ENCODE peak calls at places on chromosome 5, in six cellular contexts. O is HAP-1, D is HCT116, H is mesendoderm, X is suprapubic skin, M is body of pancreas. U is an unnamed sample. For H3K4me1, the result is how much of the 10 kb centered on the place peaks cover.

GRCh38 chr5:105573575-105573974 is 2011.0 kb upstream of the NUDT12 start:
- DNase-seq in O (no peak), D (no peak), H (no peak), X (no peak), M (no peak), U (no peak)

GRCh38 chr5:178551468-178551867 is 38.7 kb downstream of the COL23A1 start:
- DNase-seq in O (no peak), D (no peak), H (no peak), X (no peak), M (no peak), U (no peak)

GRCh38 chr5:175654346-175654745 is 3.5 kb upstream of the HRH2 start:
- DNase-seq in O (no peak), D (no peak), H (no peak), X (no peak), M (no peak), U (no peak)

GRCh38 chr5:5572010-5572982 is 149.8 kb downstream of the ICE1 start:
- DNase-seq in O (no peak), D (no peak), H (no peak), X (peak), M (peak), U (no peak)

GRCh38 chr5:133723651-133724366 is 111.5 kb upstream of the FSTL4 start:
- DNase-seq in O (no peak), D (no peak), H (no peak), X (no peak), M (no peak), U (no peak)

GRCh38 chr5:132263548-132264261 is 6.2 kb downstream of the PDLIM4 start:
- DNase-seq in O (no peak), D (no peak), H (no peak), X (peak), M (no peak), U (no peak)

GRCh38 chr5:79795764-79796398 is 106.2 kb downstream of the CMYA5 start:
- DNase-seq in O (no peak), D (no peak), H (no peak), X (no peak), M (peak), U (peak)

GRCh38 chr5:7616897-7617296 is 221.0 kb downstream of the ADCY2 start:
- DNase-seq in O (no peak), D (no peak), H (peak), X (no peak), M (no peak), U (no peak)

GRCh38 chr5:125700380-125700856 is 722.8 kb upstream of the GRAMD2B start:
- DNase-seq in O (peak), D (no peak), H (no peak), X (no peak), M (peak), U (peak)

GRCh38 chr5:147234825-147235635 is at the start of gene STK32A:
- DNase-seq in O (peak), D (no peak), H (peak), X (peak), M (peak), U (peak)

GRCh38 chr5:77777281-77777892 is 1.2 kb upstream of the TBCA start:
- DNase-seq in O (no peak), D (peak), H (no peak), X (no peak), M (no peak), U (no peak)

GRCh38 chr5:61028382-61028781 is 83.4 kb downstream of the NDUFAF2 start:
- DNase-seq in O (no peak), D (no peak), H (no peak), X (no peak), M (no peak), U (no peak)

GRCh38 chr5:159448-160172 is 31.7 kb upstream of the LRRC14B start:
- DNase-seq in O (no peak), D (no peak), H (no peak), X (peak), M (no peak), U (peak)

GRCh38 chr5:170426149-170426767 is 37.1 kb upstream of the KCNMB1 start:
- DNase-seq in O (no peak), D (no peak), H (no peak), X (no peak), M (no peak), U (no peak)

GRCh38 chr5:138610468-138611294 is 35.5 kb upstream of the HSPA9 start:
- DNase-seq in O (no peak), D (no peak), H (peak), X (peak), M (no peak), U (peak)

GRCh38 chr5:38636626-38637025 is 80.2 kb upstream of the LIFR start:
- DNase-seq in O (no peak), D (peak), H (no peak), X (no peak), M (peak), U (no peak)

GRCh38 chr5:13698882-13699281 is 245.6 kb downstream of the DNAH5 start:
- DNase-seq in O (no peak), D (no peak), H (no peak), X (no peak), M (no peak), U (no peak)

GRCh38 chr5:19739691-19740090 is 248.3 kb downstream of the CDH18 start:
- DNase-seq in O (no peak), D (no peak), H (no peak), X (no peak), M (no peak), U (no peak)

GRCh38 chr5:176676361-176676824 is 29.1 kb downstream of the TSPAN17 start:
- DNase-seq in O (no peak), D (peak), H (peak), X (no peak), M (no peak), U (peak)

GRCh38 chr5:155678371-155678770 is 648.6 kb upstream of the SGCD start:
- DNase-seq in O (no peak), D (no peak), H (no peak), X (no peak), M (no peak), U (no peak)

GRCh38 chr5:165361143-165361542 is 1855.7 kb downstream of the MAT2B start:
- DNase-seq in O (no peak), D (no peak), H (no peak), X (no peak), M (no peak), U (no peak)

GRCh38 chr5:175025046-175025445 is 300.7 kb downstream of the MSX2 start:
- DNase-seq in O (no peak), D (no peak), H (no peak), X (no peak), M (no peak), U (no peak)

GRCh38 chr5:103562084-103562452 is 521 bp downstream of the NUDT12 start:
- DNase-seq in O (no peak), D (no peak), H (no peak), X (no peak), M (peak), U (no peak)

GRCh38 chr5:35659556-35659955 is 41.9 kb downstream of the SPEF2 start:
- DNase-seq in O (no peak), D (no peak), H (no peak), X (no peak), M (no peak), U (no peak)

GRCh38 chr5:27020965-27021364 is 17.4 kb downstream of the CDH9 start:
- DNase-seq in O (no peak), D (no peak), H (no peak), X (no peak), M (no peak), U (peak)

GRCh38 chr5:109700516-109701174 is 10.9 kb downstream of the MAN2A1 start:
- DNase-seq in O (no peak), D (no peak), H (no peak), X (no peak), M (no peak), U (no peak)

GRCh38 chr5:109703165-109703564 is 13.4 kb downstream of the MAN2A1 start:
- DNase-seq in O (no peak), D (no peak), H (no peak), X (no peak), M (no peak), U (no peak)

GRCh38 chr5:109703827-109704226 is 14.1 kb downstream of the MAN2A1 start:
- DNase-seq in O (no peak), D (no peak), H (no peak), X (no peak), M (no peak), U (no peak)

GRCh38 chr5:109701779-109702178 is 12.1 kb downstream of the MAN2A1 start:
- DNase-seq in O (no peak), D (no peak), H (no peak), X (no peak), M (no peak), U (no peak)

DNA sequence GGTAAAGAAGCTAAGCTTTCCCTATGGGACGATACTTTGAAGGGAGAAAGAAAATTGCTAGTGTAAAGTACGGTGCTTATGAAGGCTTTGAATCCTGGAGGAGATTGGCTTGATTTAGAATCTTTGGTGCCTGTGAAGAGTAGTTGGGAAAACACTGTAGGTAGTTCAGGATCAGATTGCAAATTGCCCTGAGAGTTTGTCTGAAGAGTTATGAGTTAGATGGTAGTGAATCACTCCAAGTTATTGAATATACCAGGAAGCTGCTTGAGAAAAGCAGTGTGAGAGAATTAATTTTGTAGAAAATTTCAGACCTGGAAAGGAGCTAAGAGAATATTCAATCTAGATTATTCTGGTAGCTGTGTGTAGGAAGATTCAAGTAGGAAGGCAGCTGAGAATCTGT is 11.5 kb downstream of the MAN2A1 start:
- DNase-seq in O (no peak), D (no peak), H (no peak), X (no peak), M (no peak), U (no peak)
- H3K4me1 ChIP-seq in O (under half), D (under half), H (under half), X (under half), M (half or more), U (under half)

DNA sequence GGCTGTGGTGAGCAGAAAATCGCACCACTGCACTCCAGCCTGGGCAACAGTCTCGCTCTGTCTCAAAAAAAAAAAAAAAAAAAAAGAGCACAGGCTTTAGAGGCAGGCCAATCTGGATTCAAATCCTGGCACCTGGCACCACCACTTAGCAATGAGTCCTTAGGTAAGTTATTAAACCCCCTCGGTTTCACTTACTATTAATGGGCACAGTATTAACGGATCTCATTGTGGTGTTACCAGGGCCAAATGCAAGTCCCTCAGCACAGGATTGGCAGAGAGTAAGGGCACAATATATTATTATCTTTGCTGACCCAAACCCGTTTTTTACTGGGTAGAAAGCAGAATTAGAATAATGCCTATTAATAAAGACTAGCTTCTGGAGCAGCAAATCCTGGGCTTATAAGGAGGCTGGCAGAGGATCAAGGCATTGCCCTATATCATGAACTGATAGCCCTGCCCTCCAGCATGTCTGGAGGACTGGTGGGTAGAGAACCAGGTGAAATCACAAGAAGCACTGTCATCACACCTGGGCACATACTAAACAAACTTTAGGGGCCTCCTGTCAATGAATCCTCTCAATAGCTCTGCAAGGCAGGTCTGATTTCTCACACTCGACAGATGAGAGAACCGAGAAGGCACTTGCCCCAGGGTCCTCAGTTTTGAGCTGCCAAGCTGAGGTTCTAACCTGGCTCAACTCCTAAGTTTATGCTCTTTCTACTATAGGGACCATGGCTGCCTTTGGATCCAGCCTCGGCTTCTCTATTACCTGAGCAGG is 17.7 kb downstream of the PCDHGC5 start:
- DNase-seq in O (no peak), D (no peak), H (no peak), X (no peak), M (no peak), U (no peak)
- H3K4me3 ChIP-seq in O (no peak), D (no peak), H (no peak), X (no peak), M (no peak), U (no peak)

DNA sequence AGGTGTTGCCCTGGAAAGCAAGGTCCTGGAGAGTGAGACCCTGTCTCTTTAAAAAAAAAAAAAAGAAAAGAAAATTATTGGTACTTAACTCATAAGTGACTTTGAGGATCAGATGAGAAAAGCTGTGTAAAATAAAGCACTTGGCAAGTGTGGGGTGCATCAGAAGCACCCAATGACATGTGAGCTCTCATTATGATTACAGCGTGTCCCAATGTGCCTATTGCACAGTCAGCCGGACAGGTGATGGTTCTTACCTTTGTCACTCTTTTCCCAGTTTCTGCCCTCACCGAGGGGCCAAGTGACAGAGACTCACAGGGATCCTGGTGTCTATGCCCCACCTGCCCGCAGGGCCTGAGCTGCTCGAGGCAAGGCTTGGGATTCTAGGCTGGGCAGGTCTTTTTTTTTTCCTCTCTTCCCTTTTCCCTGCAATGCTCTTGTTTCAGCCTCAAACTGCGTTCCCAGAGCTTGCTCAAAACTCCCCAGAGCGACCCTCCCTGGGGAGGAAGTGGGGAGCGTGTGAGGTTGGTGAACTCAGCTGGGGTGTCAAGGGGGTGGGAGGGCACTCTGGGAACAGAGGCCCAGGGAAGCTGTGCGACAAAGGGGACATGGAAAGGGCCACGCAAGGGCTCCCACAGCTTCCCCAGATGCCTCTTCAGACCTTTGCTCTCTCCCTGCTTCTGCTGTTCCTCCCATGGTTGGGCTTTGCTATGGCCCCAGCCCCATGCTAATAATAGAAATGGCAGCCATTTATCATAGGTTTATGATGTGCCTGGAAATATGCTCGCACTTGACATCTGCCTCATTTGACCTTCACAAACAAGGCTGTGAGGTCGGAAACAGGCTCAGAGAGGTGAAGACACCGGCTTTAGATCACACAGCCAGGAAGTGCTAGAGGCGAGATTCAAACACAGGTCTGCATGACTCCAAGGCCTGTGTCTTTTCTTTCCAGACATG is 40.7 kb upstream of the IL17B start:
- DNase-seq in O (no peak), D (no peak), H (no peak), X (no peak), M (no peak), U (no peak)
- H3K4me1 ChIP-seq in O (under half), D (under half), H (under half), X (under half), M (under half), U (half or more)

GRCh38 chr5:1666812-1667588 is 132.6 kb downstream of the MRPL36 start:
- DNase-seq in O (peak), D (no peak), H (peak), X (no peak), M (peak), U (peak)
- H3K4me3 ChIP-seq in O (peak), D (peak), H (no peak), X (peak), M (no peak), U (peak)

GRCh38 chr5:160310910-160311295 is 1.5 kb downstream of the CCNJL start:
- DNase-seq in O (no peak), D (no peak), H (peak), X (no peak), M (no peak), U (no peak)

GRCh38 chr5:160303690-160304089 is 8.7 kb downstream of the CCNJL start:
- DNase-seq in O (no peak), D (no peak), H (no peak), X (peak), M (no peak), U (no peak)

GRCh38 chr5:160305319-160305718 is 7.0 kb downstream of the CCNJL start:
- DNase-seq in O (no peak), D (no peak), H (no peak), X (peak), M (no peak), U (no peak)

GRCh38 chr5:160310140-160310909 is 2.0 kb downstream of the CCNJL start:
- DNase-seq in O (no peak), D (no peak), H (no peak), X (no peak), M (no peak), U (no peak)

GRCh38 chr5:160306711-160307110 is 5.7 kb downstream of the CCNJL start:
- DNase-seq in O (no peak), D (no peak), H (no peak), X (no peak), M (no peak), U (no peak)
- H3K4me1 ChIP-seq in O (under half), D (under half), H (under half), X (under half), M (under half), U (under half)

GRCh38 chr5:65334077-65334476 is 147.6 kb downstream of the ADAMTS6 start:
- DNase-seq in O (no peak), D (no peak), H (no peak), X (no peak), M (peak), U (peak)
- H3K4me3 ChIP-seq in O (no peak), D (no peak), H (no peak), X (no peak), M (no peak), U (no peak)

GRCh38 chr5:84115727-84116126 is 269.0 kb downstream of the EDIL3 start:
- DNase-seq in O (no peak), D (no peak), H (no peak), X (no peak), M (no peak), U (no peak)

GRCh38 chr5:84118551-84118950 is 266.1 kb downstream of the EDIL3 start:
- DNase-seq in O (no peak), D (no peak), H (no peak), X (no peak), M (no peak), U (no peak)

GRCh38 chr5:84119252-84119651 is 265.4 kb downstream of the EDIL3 start:
- DNase-seq in O (no peak), D (no peak), H (no peak), X (no peak), M (no peak), U (no peak)

DNA sequence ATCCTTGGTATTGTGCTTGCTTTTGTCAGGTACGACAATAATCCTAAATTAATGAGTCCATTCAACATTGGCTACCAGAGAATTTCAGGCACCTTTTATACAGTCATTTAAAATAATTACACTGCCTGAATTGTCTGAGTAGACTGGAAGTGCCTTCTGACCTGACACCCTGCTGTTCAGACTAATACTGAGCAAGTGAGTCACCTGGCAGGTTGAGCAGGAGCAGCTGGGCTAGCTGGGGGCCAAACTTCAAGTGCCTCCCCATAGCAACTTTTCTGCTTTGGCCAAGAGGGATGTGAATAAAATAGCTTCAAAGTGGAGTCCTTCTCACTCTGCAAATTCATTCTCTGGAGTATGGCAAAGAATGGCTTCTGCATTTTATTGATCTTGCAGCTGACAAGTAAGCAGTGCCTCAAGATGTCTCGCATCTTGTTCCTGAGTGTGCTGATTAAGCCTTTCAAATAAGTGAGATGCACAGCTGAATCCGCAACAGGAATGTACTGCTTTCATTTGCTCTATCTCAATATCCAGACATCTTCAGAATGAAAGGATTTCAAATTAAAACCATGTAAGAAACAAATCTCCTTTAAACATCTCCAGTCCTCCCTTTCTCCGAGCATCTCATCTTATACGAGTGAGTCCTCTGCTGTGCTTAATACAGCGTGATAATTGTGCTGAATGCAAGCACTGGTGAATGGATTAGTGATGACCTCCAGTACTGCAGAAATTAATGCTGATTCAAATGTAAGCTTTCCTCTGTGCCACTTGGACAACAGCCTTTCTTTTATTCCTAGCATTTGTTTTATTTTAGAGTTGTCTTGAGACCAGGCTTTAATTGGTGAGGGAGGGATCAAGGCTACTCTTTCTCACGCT is 271.2 kb downstream of the EDIL3 start:
- DNase-seq in O (no peak), D (peak), H (peak), X (no peak), M (no peak), U (no peak)
- H3K4me1 ChIP-seq in O (under half), D (under half), H (under half), X (under half), M (under half), U (under half)

GRCh38 chr5:113092683-113093082 is 116.1 kb downstream of the DCP2 start:
- DNase-seq in O (peak), D (no peak), H (no peak), X (no peak), M (no peak), U (no peak)

GRCh38 chr5:113087994-113088519 is 111.5 kb downstream of the DCP2 start:
- DNase-seq in O (no peak), D (no peak), H (no peak), X (no peak), M (no peak), U (peak)

GRCh38 chr5:113091622-113092021 is 115.0 kb downstream of the DCP2 start:
- DNase-seq in O (no peak), D (no peak), H (no peak), X (no peak), M (no peak), U (no peak)

GRCh38 chr5:113089653-113090335 is 113.2 kb downstream of the DCP2 start:
- DNase-seq in O (no peak), D (no peak), H (no peak), X (no peak), M (no peak), U (no peak)

GRCh38 chr5:113090336-113091106 is 113.9 kb downstream of the DCP2 start:
- DNase-seq in O (peak), D (no peak), H (no peak), X (no peak), M (no peak), U (no peak)
- H3K4me3 ChIP-seq in O (no peak), D (no peak), H (no peak), X (no peak), M (no peak), U (no peak)